ENCODE peak calls at places on chromosomes 5 and 9, in seven cellular contexts. I is RWPE1; U is CD8-positive, alpha-beta T cell; S is neural progenitor cell; K is astrocyte of the spinal cord; Y is fibroblast of the aortic adventitia; T is PC-9. M is an unnamed sample.

GRCh38 chr5:35626108-35626507 is 8.4 kb downstream of the SPEF2 start:
- DNase-seq in U (no peak), K (no peak), T (no peak), I (no peak), S (no peak), Y (no peak), M (no peak)

GRCh38 chr5:14685757-14686156 is 21.2 kb downstream of the OTULIN start:
- DNase-seq in S (peak), U (peak), K (peak), T (peak), Y (peak), I (peak), M (no peak)

GRCh38 chr9:27349681-27350080 is 52.7 kb upstream of the EQTN start:
- DNase-seq in Y (no peak), U (no peak), K (no peak), T (no peak), I (no peak), S (no peak), M (no peak)

GRCh38 chr9:105912868-105913516 is 218.7 kb downstream of the TMEM38B start:
- DNase-seq in I (peak), T (peak), S (no peak), Y (no peak), U (no peak), K (peak), M (no peak)

GRCh38 chr9:91660295-91660589 is 236.6 kb upstream of the NFIL3 start:
- DNase-seq in S (no peak), U (no peak), K (no peak), T (no peak), Y (no peak), I (no peak), M (no peak)

GRCh38 chr9:95511952-95512750 is 4.6 kb downstream of the PTCH1 start:
- DNase-seq in K (peak), T (no peak), I (no peak), S (peak), Y (no peak), U (no peak), M (no peak)

GRCh38 chr9:77514886-77515711 is 133.0 kb downstream of the GNA14 start:
- DNase-seq in Y (peak), U (no peak), T (peak), K (peak), I (no peak), S (no peak), M (no peak)

GRCh38 chr5:118687671-118688621 is 300.4 kb downstream of the DTWD2 start:
- DNase-seq in U (no peak), S (no peak), Y (no peak), K (peak), I (no peak), T (no peak), M (no peak)

GRCh38 chr5:166330061-166330460 is 1961.4 kb upstream of the WWC1 start:
- DNase-seq in I (no peak), K (no peak), T (no peak), S (no peak), Y (no peak), U (no peak), M (no peak)

GRCh38 chr5:84255318-84255717 is 129.4 kb downstream of the EDIL3 start:
- DNase-seq in U (no peak), Y (peak), I (peak), S (peak), T (no peak), K (peak), M (no peak)

GRCh38 chr5:138230981-138231589 is 18.0 kb upstream of the CDC23 start:
- DNase-seq in K (peak), I (peak), Y (peak), S (no peak), T (no peak), U (no peak), M (no peak)

GRCh38 chr9:7976167-7976755 is 176.7 kb upstream of the DMAC1 start:
- DNase-seq in S (no peak), K (peak), U (peak), I (no peak), T (no peak), Y (no peak), M (no peak)

GRCh38 chr9:116323571-116323970 is 170.0 kb downstream of the PAPPA start:
- DNase-seq in Y (no peak), U (no peak), I (no peak), K (no peak), T (peak), S (no peak), M (no peak)

GRCh38 chr5:159915913-159916840 is at the start of gene ADRA1B:
- DNase-seq in U (peak), T (peak), I (peak), S (peak), Y (peak), K (peak), M (no peak)

GRCh38 chr5:53109041-53109435 is 519 bp downstream of the MOCS2 start:
- DNase-seq in I (peak), T (peak), S (peak), Y (peak), K (peak), U (no peak), M (no peak)

GRCh38 chr9:114087721-114088120 is 9.6 kb upstream of the AMBP start:
- DNase-seq in U (no peak), T (no peak), I (no peak), S (peak), Y (no peak), K (no peak), M (peak)

GRCh38 chr5:17217421-17218352 is at the start of gene BASP1:
- DNase-seq in K (peak), Y (peak), T (no peak), U (peak), S (peak), I (peak), M (peak)

GRCh38 chr5:124705577-124705976 is 40.9 kb downstream of the ZNF608 start:
- DNase-seq in K (no peak), I (no peak), Y (no peak), S (no peak), T (no peak), U (no peak), M (no peak)

GRCh38 chr5:108762660-108763059 is 15.0 kb downstream of the FER start:
- DNase-seq in Y (no peak), K (no peak), S (no peak), I (no peak), T (no peak), U (no peak), M (no peak)

GRCh38 chr9:131334568-131335105 is 45.1 kb downstream of the PLPP7 start:
- DNase-seq in K (no peak), S (no peak), T (no peak), U (no peak), Y (peak), I (no peak), M (peak)

DNA sequence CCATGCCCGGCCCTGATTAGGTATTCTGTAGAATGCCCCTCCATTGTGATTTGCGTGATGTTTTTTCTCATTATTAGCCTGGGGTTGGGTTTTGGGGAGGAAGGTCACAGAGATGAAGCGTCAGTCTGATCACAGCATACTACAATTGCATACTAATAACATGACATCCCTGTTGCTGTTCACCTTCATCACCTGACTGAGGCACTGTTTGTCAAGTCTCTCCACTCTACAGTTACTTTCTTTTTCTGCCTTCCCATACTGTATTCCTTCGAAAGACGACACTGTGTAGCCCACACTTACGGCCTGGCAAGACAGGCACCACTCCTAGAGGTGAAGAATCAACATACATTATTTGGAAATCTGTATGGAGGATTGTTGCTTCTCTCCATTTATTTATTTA is 5.5 kb downstream of the ZNF354C start:
- DNase-seq in I (no peak), S (no peak), K (no peak), Y (no peak), T (no peak), U (no peak), M (no peak)
- TF ChIP-seq CTCF in I (no peak), S (no peak), K (no peak), Y (no peak), T (no peak), U (no peak), M (no peak)

DNA sequence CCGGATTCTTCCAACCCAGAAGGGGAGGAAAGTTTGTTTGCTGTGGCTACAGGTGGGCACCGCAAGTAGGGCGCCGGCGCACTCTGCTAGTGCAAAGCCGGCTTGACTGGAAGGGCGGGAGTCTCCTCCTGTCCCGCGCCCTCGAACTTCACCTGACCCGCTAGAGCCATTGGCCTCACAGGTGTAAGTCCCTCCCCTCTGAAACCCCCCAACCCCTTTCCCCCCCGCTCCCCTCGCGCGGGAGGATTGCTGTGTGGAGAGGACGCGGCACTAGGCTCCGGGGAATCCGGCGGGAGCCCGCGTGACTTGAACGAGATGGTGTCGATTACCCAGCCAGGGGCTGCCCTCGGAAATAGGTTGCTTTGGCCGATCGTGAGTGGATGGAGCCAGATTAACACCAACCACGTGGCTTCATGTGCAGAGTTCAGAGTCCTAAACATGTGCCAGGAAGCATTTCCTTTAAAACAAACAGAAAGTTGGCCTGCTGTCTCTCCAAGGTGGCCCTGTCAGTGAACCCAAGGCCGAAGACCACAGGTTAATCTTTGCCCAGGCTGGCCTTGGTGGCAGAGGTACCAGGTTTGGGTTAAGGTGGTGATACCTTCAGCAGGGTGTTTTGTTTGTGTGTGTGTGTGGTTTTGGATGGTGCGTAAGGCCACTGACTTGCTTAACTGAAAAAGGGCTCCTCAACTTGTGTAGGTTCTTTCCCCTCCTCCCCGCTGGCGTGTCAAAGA is 1.0 kb downstream of the IQGAP2 start:
- DNase-seq in S (peak), U (peak), T (no peak), I (no peak), Y (no peak), K (no peak), M (no peak)
- TF ChIP-seq CTCF in S (no peak), U (no peak), T (no peak), I (no peak), Y (no peak), K (no peak), M (no peak)

GRCh38 chr9:121708768-121709488 is 57.5 kb downstream of the DAB2IP start:
- DNase-seq in T (no peak), Y (no peak), S (no peak), I (no peak), U (no peak), K (no peak), M (no peak)

GRCh38 chr9:121706149-121706548 is 54.7 kb downstream of the DAB2IP start:
- DNase-seq in U (no peak), K (no peak), I (no peak), T (no peak), Y (no peak), S (no peak), M (no peak)

GRCh38 chr9:121707477-121708424 is 56.3 kb downstream of the DAB2IP start:
- DNase-seq in U (no peak), Y (no peak), I (no peak), T (no peak), S (no peak), K (no peak), M (no peak)

GRCh38 chr9:121711281-121711680 is 59.8 kb downstream of the DAB2IP start:
- DNase-seq in Y (no peak), I (no peak), S (no peak), K (no peak), T (no peak), U (no peak), M (no peak)

DNA sequence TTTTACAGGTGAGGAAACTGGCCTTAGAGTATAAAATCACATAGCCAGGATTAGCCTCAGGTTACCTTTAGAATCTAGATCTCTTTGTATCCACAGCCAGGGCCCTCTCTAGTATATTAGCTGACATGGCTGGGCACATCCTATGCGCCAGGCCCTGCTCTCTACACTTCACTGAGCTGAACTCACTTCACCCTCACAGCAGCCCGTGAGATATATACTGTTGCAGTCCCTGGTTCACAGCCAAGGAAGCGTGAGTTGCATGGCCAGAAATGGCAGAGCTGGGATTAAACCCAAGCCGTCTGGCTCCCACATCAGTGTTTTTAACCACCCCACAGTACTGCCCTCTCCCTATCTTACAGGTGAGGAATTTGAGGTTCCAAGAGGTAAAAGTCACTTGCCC is 58.4 kb downstream of the DAB2IP start:
- DNase-seq in K (no peak), I (no peak), S (no peak), T (no peak), U (no peak), Y (no peak), M (no peak)
- TF ChIP-seq CTCF in K (no peak), I (no peak), S (no peak), T (no peak), U (no peak), Y (no peak), M (no peak)

DNA sequence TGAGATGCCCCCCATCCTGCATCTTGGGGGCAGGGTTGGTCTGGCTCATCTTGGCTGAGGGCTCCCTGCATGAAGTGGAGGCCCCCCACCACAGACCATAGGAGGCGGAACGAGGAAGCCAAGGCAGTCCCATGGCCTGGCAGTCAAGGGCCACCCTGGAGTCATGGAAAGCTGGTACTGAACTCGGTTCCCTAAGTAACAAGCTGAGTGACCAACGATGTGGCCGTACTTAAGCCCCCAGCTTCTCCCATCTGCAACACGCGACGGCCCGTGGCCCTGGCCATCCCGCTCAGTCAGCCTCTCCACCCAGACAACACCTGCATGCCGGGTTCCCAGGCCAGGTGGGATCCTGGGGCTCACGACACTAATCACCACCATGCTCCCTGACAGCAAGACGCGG is 17.1 kb downstream of the BRD3 start:
- DNase-seq in T (no peak), S (no peak), Y (no peak), I (no peak), U (no peak), K (no peak), M (peak)
- TF ChIP-seq CTCF in T (no peak), S (no peak), Y (no peak), I (no peak), U (no peak), K (no peak), M (no peak)

GRCh38 chr5:157306690-157307089 is 40.8 kb downstream of the CYFIP2 start:
- DNase-seq in K (no peak), U (peak), Y (no peak), I (no peak), S (no peak), T (no peak), M (no peak)

GRCh38 chr5:157306092-157306491 is 40.2 kb downstream of the CYFIP2 start:
- DNase-seq in T (no peak), I (no peak), U (no peak), S (no peak), K (no peak), Y (no peak), M (no peak)

GRCh38 chr5:157303023-157303422 is 37.1 kb downstream of the CYFIP2 start:
- DNase-seq in Y (no peak), T (no peak), K (no peak), S (no peak), U (no peak), I (no peak), M (no peak)

GRCh38 chr5:157301066-157301465 is 35.1 kb downstream of the CYFIP2 start:
- DNase-seq in I (no peak), T (no peak), S (no peak), U (no peak), K (no peak), Y (no peak), M (no peak)

GRCh38 chr5:157303667-157304327 is 37.9 kb downstream of the CYFIP2 start:
- DNase-seq in Y (no peak), T (no peak), K (no peak), U (peak), S (peak), I (no peak), M (no peak)
- TF ChIP-seq CTCF in Y (peak), T (peak), K (peak), U (peak), S (peak), I (no peak), M (peak)

DNA sequence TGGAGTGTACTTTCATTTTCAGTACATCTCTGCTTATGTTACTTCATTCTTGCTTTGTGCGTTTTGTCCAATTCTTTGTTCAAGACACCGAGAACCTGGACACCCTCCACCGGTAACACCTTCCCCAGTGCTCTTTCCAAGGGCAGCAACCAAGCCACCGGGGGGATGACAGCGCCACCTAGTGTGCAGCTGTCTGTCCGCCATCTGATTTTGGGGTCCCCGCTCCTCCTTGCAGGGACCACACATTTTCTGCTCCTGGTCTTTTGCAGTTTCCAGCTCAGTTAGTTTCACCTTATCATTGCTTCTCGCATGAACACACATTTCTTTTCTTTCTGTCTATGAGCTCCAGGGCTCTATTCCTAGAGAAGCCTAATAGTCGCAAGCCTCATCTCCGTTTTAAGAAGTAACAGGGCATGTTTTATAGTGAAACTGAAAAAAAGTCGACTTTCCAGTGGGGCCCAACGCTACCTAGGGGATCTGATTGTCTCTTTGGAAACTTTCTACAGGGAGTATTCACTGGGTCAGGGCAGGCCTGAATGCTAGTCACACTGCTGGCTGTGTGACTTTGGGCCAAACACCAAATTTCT is 152.1 kb downstream of the FSTL4 start:
- DNase-seq in T (no peak), U (peak), K (no peak), Y (no peak), S (peak), I (peak), M (no peak)
- TF ChIP-seq CTCF in T (peak), U (no peak), K (peak), Y (peak), S (peak), I (peak), M (peak)

DNA sequence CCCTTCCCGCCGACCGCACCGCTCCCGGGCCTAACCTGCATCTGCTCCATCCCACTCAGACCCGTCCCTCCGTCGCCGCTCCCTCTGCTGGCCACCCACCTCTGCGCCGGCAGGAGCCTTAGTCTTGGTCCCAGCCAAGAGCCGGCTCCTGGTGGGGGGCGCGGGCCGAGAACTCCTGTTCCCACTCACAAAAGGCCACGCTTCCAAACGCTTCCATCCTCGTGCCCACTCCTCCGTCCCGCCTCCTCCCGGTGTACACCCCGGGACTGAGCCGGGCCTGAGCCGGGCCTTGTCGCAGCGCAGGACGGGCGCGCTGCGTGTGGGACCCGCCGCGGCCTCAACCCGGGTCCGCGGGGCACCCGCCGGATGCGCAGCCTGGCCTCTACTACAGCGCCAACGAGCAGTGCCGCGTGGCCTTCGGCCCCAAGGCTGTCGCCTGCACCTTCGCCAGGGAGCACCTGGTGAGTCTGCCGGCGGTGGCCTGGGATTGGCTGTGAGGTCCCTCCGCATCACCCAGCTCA is 7.5 kb downstream of the ADAMTS13 start:
- DNase-seq in I (peak), Y (no peak), K (no peak), T (no peak), S (peak), U (peak), M (no peak)
- TF ChIP-seq CTCF in I (peak), Y (peak), K (peak), T (no peak), S (peak), U (no peak), M (peak)